ENCODE peak calls at places on chromosome 4, in five cellular contexts. One of them, this sample, is unnamed.

GRCh38 chr4:54234497-54235205 is 5.6 kb downstream of the PDGFRA start:
- DNase-seq in activated T-helper 1 cell treated with anti-CD3 and anti-CD28 coated beads, Interleukin-2, amount 50 U/mL, for 16 hours: no peak
- DNase-seq in activated CD4-positive, alpha-beta T cell treated with anti-CD3 and anti-CD28 coated beads, Interleukin-2, amount 50 U/mL, for 24 hours: no peak
- DNase-seq in head of caudate nucleus: no peak
- DNase-seq in tibial nerve: no peak
- DNase-seq in this sample: no peak

GRCh38 chr4:157072002-157072401 is 3.9 kb upstream of the GLRB start:
- DNase-seq in activated T-helper 1 cell treated with anti-CD3 and anti-CD28 coated beads, Interleukin-2, amount 50 U/mL, for 16 hours: no peak
- DNase-seq in activated CD4-positive, alpha-beta T cell treated with anti-CD3 and anti-CD28 coated beads, Interleukin-2, amount 50 U/mL, for 24 hours: no peak
- DNase-seq in head of caudate nucleus: no peak
- DNase-seq in tibial nerve: no peak
- DNase-seq in this sample: no peak

GRCh38 chr4:113634081-113634969 is 127.2 kb downstream of the CAMK2D start:
- DNase-seq in activated T-helper 1 cell treated with anti-CD3 and anti-CD28 coated beads, Interleukin-2, amount 50 U/mL, for 16 hours: no peak
- DNase-seq in activated CD4-positive, alpha-beta T cell treated with anti-CD3 and anti-CD28 coated beads, Interleukin-2, amount 50 U/mL, for 24 hours: no peak
- DNase-seq in head of caudate nucleus: no peak
- DNase-seq in tibial nerve: no peak
- DNase-seq in this sample: no peak

GRCh38 chr4:139682309-139683210 is 16.9 kb downstream of the MGST2 start:
- DNase-seq in activated T-helper 1 cell treated with anti-CD3 and anti-CD28 coated beads, Interleukin-2, amount 50 U/mL, for 16 hours: no peak
- DNase-seq in activated CD4-positive, alpha-beta T cell treated with anti-CD3 and anti-CD28 coated beads, Interleukin-2, amount 50 U/mL, for 24 hours: no peak
- DNase-seq in head of caudate nucleus: no peak
- DNase-seq in tibial nerve: no peak
- DNase-seq in this sample: no peak

GRCh38 chr4:95284668-95285067 is 264.1 kb downstream of the UNC5C start:
- DNase-seq in activated T-helper 1 cell treated with anti-CD3 and anti-CD28 coated beads, Interleukin-2, amount 50 U/mL, for 16 hours: no peak
- DNase-seq in activated CD4-positive, alpha-beta T cell treated with anti-CD3 and anti-CD28 coated beads, Interleukin-2, amount 50 U/mL, for 24 hours: no peak
- DNase-seq in head of caudate nucleus: no peak
- DNase-seq in tibial nerve: no peak
- DNase-seq in this sample: no peak

GRCh38 chr4:82715731-82716617 is 82.6 kb downstream of the SCD5 start:
- DNase-seq in activated T-helper 1 cell treated with anti-CD3 and anti-CD28 coated beads, Interleukin-2, amount 50 U/mL, for 16 hours: no peak
- DNase-seq in activated CD4-positive, alpha-beta T cell treated with anti-CD3 and anti-CD28 coated beads, Interleukin-2, amount 50 U/mL, for 24 hours: no peak
- DNase-seq in head of caudate nucleus: no peak
- DNase-seq in tibial nerve: no peak
- DNase-seq in this sample: no peak

GRCh38 chr4:19879330-19879729 is 372.4 kb upstream of the SLIT2 start:
- DNase-seq in activated T-helper 1 cell treated with anti-CD3 and anti-CD28 coated beads, Interleukin-2, amount 50 U/mL, for 16 hours: no peak
- DNase-seq in activated CD4-positive, alpha-beta T cell treated with anti-CD3 and anti-CD28 coated beads, Interleukin-2, amount 50 U/mL, for 24 hours: no peak
- DNase-seq in head of caudate nucleus: no peak
- DNase-seq in tibial nerve: no peak
- DNase-seq in this sample: no peak

GRCh38 chr4:544386-545105 is 31.5 kb downstream of the TMEM271 start:
- DNase-seq in activated T-helper 1 cell treated with anti-CD3 and anti-CD28 coated beads, Interleukin-2, amount 50 U/mL, for 16 hours: no peak
- DNase-seq in activated CD4-positive, alpha-beta T cell treated with anti-CD3 and anti-CD28 coated beads, Interleukin-2, amount 50 U/mL, for 24 hours: no peak
- DNase-seq in head of caudate nucleus: no peak
- DNase-seq in tibial nerve: no peak
- DNase-seq in this sample: no peak

GRCh38 chr4:144809056-144809640 is 163.2 kb downstream of the HHIP start:
- DNase-seq in activated T-helper 1 cell treated with anti-CD3 and anti-CD28 coated beads, Interleukin-2, amount 50 U/mL, for 16 hours: no peak
- DNase-seq in activated CD4-positive, alpha-beta T cell treated with anti-CD3 and anti-CD28 coated beads, Interleukin-2, amount 50 U/mL, for 24 hours: no peak
- DNase-seq in head of caudate nucleus: no peak
- DNase-seq in tibial nerve: no peak
- DNase-seq in this sample: no peak

GRCh38 chr4:34261799-34262314 is 1982.5 kb downstream of the ARAP2 start:
- DNase-seq in activated T-helper 1 cell treated with anti-CD3 and anti-CD28 coated beads, Interleukin-2, amount 50 U/mL, for 16 hours: no peak
- DNase-seq in activated CD4-positive, alpha-beta T cell treated with anti-CD3 and anti-CD28 coated beads, Interleukin-2, amount 50 U/mL, for 24 hours: no peak
- DNase-seq in head of caudate nucleus: no peak
- DNase-seq in tibial nerve: no peak
- DNase-seq in this sample: no peak